ENCODE peak calls at places on chromosomes 11 and 22, in nine cellular contexts. Y is PC-3; K is CD8-positive, alpha-beta T cell; U is right lobe of liver; G is lung; Q is gastrocnemius medialis; W is CD8-positive, alpha-beta memory T cell; T is esophagus squamous epithelium; B is fibroblast of lung. X is an unnamed sample.
A peak's percentile ranks its signal among the peaks of the same experiment; 100 is the strongest.

GRCh38 chr11:119765628-119766027 is 36.6 kb upstream of the NECTIN1 start:
- DNase-seq in G (no peak), Q (no peak), W (no peak), B (no peak), K (no peak), U (no peak), Y (no peak), T (no peak), X (no peak)

GRCh38 chr11:111604392-111605009 is 2.3 kb downstream of the SIK2 start:
- DNase-seq in K (no peak), T (no peak), G (no peak), U (no peak), Y (peak; percentile 82), W (peak; percentile 28), B (peak; percentile 33), Q (no peak), X (peak; percentile 80)

GRCh38 chr11:8839957-8840945 is 70.7 kb upstream of the AKIP1 start:
- DNase-seq in W (no peak), K (no peak), Q (no peak), U (peak; percentile 33), G (peak; percentile 43), Y (peak; percentile 27), B (peak; percentile 71), T (no peak), X (peak; percentile 51)

GRCh38 chr11:106624377-106624776 is 393.9 kb downstream of the GUCY1A2 start:
- DNase-seq in T (no peak), B (peak; percentile 26), U (no peak), Q (no peak), Y (peak; percentile 54), K (no peak), G (no peak), W (no peak), X (no peak)

GRCh38 chr11:128481135-128481534 is 106.2 kb downstream of the ETS1 start:
- DNase-seq in B (peak; percentile 93), Q (no peak), U (no peak), K (no peak), T (no peak), W (no peak), Y (no peak), G (no peak), X (peak; percentile 94)

GRCh38 chr11:87425391-87425790 is 387.7 kb downstream of the TMEM135 start:
- DNase-seq in U (no peak), B (no peak), W (no peak), K (no peak), T (no peak), G (no peak), Q (no peak), Y (peak; percentile 50), X (peak; percentile 46)

GRCh38 chr11:6705905-6706535 is 22.9 kb upstream of the MRPL17 start:
- DNase-seq in Y (peak; percentile 64), G (no peak), W (peak; percentile 38), Q (no peak), T (no peak), K (peak; percentile 46), B (peak; percentile 37), U (no peak), X (peak; percentile 93)

GRCh38 chr11:3155691-3156258 is 9.3 kb downstream of the OSBPL5 start:
- DNase-seq in Q (no peak), T (no peak), U (peak; percentile 12), G (no peak), W (no peak), K (no peak), B (peak; percentile 29), Y (no peak), X (peak; percentile 77)

GRCh38 chr22:24156915-24157782 is 24.1 kb upstream of the SUSD2 start:
- DNase-seq in Q (peak; percentile 53), B (peak; percentile 64), K (peak; percentile 88), G (peak; percentile 90), W (peak; percentile 87), Y (peak; percentile 74), U (peak; percentile 90), T (peak; percentile 71), X (peak; percentile 87)

GRCh38 chr11:32960553-32961164 is 55.0 kb upstream of the DEPDC7 start:
- DNase-seq in B (peak; percentile 40), W (peak; percentile 48), K (no peak), T (no peak), Q (no peak), G (no peak), U (no peak), Y (peak; percentile 69), X (peak; percentile 86)

GRCh38 chr11:119363874-119364590 is 17.5 kb downstream of the USP2 start:
- DNase-seq in Q (no peak), B (peak; percentile 20), W (peak; percentile 54), K (peak; percentile 63), T (no peak), G (no peak), U (peak; percentile 78), Y (peak; percentile 49), X (peak; percentile 89)

GRCh38 chr11:70490208-70490607 is 91.9 kb downstream of the CTTN start:
- DNase-seq in U (peak; percentile 6), W (no peak), K (no peak), Q (no peak), B (no peak), T (no peak), G (no peak), Y (no peak), X (no peak)

GRCh38 chr11:71129624-71130023 is 122.8 kb downstream of the SHANK2 start:
- DNase-seq in B (peak; percentile 27), Y (no peak), W (no peak), T (no peak), U (no peak), Q (no peak), K (no peak), G (no peak), X (no peak)

GRCh38 chr11:2813968-2814367 is 71.6 kb downstream of the CDKN1C start:
- DNase-seq in G (no peak), Q (no peak), K (no peak), T (no peak), B (no peak), U (no peak), Y (no peak), W (no peak), X (no peak)

GRCh38 chr11:106187860-106188456 is 110.5 kb downstream of the AASDHPPT start:
- DNase-seq in Q (no peak), G (no peak), Y (peak; percentile 37), B (no peak), U (no peak), T (no peak), K (no peak), W (no peak), X (no peak)

GRCh38 chr22:38710352-38710751 is 4.6 kb downstream of the GTPBP1 start:
- DNase-seq in Y (no peak), Q (no peak), K (no peak), B (no peak), W (no peak), U (no peak), T (no peak), G (no peak), X (no peak)

GRCh38 chr11:64099436-64099835 is 63.7 kb downstream of the FLRT1 start:
- DNase-seq in B (no peak), K (no peak), Q (no peak), W (no peak), T (no peak), Y (no peak), U (no peak), G (no peak), X (no peak)

GRCh38 chr11:64098318-64098831 is 62.6 kb downstream of the FLRT1 start:
- DNase-seq in Q (no peak), B (no peak), U (no peak), W (no peak), T (no peak), K (no peak), G (no peak), Y (no peak), X (no peak)

GRCh38 chr11:64096835-64097234 is 61.1 kb downstream of the FLRT1 start:
- DNase-seq in T (no peak), G (peak; percentile 68), Y (no peak), U (no peak), K (no peak), W (no peak), Q (no peak), B (no peak), X (no peak)

GRCh38 chr11:64095949-64096348 is 60.2 kb downstream of the FLRT1 start:
- DNase-seq in G (no peak), Q (no peak), W (no peak), U (no peak), B (no peak), T (no peak), Y (no peak), K (no peak), X (no peak)

GRCh38 chr11:64097468-64098317 is 62.0 kb downstream of the FLRT1 start:
- DNase-seq in T (no peak), B (no peak), K (no peak), Y (no peak), U (no peak), G (no peak), W (no peak), Q (no peak), X (no peak)
- H3K4me1 ChIP-seq in T (no peaks in the 10 kb centered on the region), B (no peaks in the 10 kb centered on the region), K (no peaks in the 10 kb centered on the region), Y (peaks cover 20% of the 10 kb centered on the region), U (peaks cover 11% of the 10 kb centered on the region), G (peaks cover 12% of the 10 kb centered on the region), W (no peaks in the 10 kb centered on the region), Q (peaks cover 65% of the 10 kb centered on the region), X (peaks cover 28% of the 10 kb centered on the region)

DNA sequence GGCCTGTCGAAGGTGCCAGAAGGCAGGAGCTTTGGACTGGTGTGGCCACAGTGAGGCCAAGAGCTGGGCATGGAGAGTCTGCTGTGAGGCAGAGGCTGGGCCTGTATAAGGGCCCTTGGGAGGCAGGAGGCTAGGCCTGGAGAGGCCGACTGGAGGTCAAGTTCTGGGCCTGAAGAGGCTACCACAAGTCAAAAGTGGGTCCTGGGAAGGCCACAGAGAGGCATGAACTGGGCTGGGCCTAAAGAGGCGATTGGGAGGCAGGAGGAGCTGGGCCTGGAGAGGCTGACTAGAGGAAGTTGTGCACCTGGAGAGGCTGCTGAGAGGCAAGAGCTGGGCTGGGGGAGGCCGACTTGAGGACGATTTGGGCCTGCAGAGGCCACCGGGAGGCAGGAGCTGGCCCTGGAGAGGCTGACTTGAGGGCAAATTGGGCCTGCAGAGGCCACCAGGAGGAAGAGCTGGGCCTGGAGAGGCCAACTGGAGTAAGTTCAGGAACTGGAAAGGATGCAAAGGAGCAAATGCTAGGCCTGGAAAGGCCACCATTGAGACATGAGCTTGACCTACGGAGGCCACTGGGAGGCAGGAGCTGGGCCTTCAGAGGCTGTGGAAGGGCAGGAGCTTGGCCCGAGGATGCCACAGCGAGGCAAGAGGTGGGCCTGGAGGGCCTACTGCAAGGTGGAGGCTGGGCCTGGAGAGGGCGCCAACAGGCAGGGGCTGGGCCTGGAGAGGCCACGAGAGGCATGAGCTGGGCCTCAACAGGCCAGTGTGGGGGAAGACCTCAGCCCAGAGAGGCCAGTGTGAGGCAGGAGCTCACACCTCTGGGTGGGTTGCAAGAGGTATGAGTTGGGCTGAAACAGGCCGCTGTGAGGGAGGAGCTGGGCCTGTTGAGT is 39.8 kb downstream of the OR4C45 start:
- DNase-seq in U (no peak), B (no peak), W (no peak), G (no peak), K (no peak), T (no peak), Q (no peak), Y (no peak), X (no peak)
- H3K9me3 ChIP-seq in U (no peaks in the 10 kb centered on the region), B (no peaks in the 10 kb centered on the region), W (no peaks in the 10 kb centered on the region), G (no peaks in the 10 kb centered on the region), K (no peaks in the 10 kb centered on the region), T (no peaks in the 10 kb centered on the region), Q (no peaks in the 10 kb centered on the region), Y (no peaks in the 10 kb centered on the region), X (no peaks in the 10 kb centered on the region)

GRCh38 chr22:48223488-48224190 is 1461.2 kb downstream of the TBC1D22A start:
- DNase-seq in U (no peak), Y (no peak), Q (no peak), T (no peak), K (no peak), G (no peak), W (no peak), B (no peak), X (no peak)
- H3K4me1 ChIP-seq in U (no peaks in the 10 kb centered on the region), Y (no peaks in the 10 kb centered on the region), Q (no peaks in the 10 kb centered on the region), T (no peaks in the 10 kb centered on the region), K (no peaks in the 10 kb centered on the region), G (peaks cover 2% of the 10 kb centered on the region), W (no peaks in the 10 kb centered on the region), B (no peaks in the 10 kb centered on the region), X (no peaks in the 10 kb centered on the region)

GRCh38 chr11:134669796-134670195 is 257.8 kb upstream of the B3GAT1 start:
- DNase-seq in Y (no peak), T (no peak), G (peak; percentile 22), B (no peak), K (no peak), U (no peak), Q (no peak), W (no peak), X (no peak)
- H3K9me3 ChIP-seq in Y (peaks cover 8% of the 10 kb centered on the region), T (no peaks in the 10 kb centered on the region), G (no peaks in the 10 kb centered on the region), B (no peaks in the 10 kb centered on the region), K (no peaks in the 10 kb centered on the region), U (no peaks in the 10 kb centered on the region), Q (no peaks in the 10 kb centered on the region), W (no peaks in the 10 kb centered on the region), X (no peaks in the 10 kb centered on the region)